ENCODE peak calls at places on chromosomes 3 and 15, in five cellular contexts. T is GM12878, F is A549, X is HepG2, C is K562. S is an unnamed sample.

GRCh38 chr3:102092617-102093466 is 243.5 kb downstream of the NFKBIZ start:
- DNase-seq in X (no peak), F (no peak), T (no peak), C (no peak), S (peak; percentile 83)

GRCh38 chr15:90871716-90872480 is 3.5 kb downstream of the FURIN start:
- DNase-seq in T (no peak), X (no peak), F (no peak), C (peak; percentile 62), S (peak; percentile 30)

GRCh38 chr15:56901931-56902330 is 16.5 kb upstream of the TCF12 start:
- DNase-seq in X (no peak), T (no peak), C (no peak), F (no peak), S (no peak)

GRCh38 chr15:78714890-78715289 is 73.9 kb upstream of the CHRNB4 start:
- DNase-seq in F (no peak), X (peak; percentile 38), T (no peak), C (peak; percentile 57), S (no peak)

GRCh38 chr15:66996099-66996498 is 69.3 kb upstream of the SMAD3 start:
- DNase-seq in F (no peak), T (no peak), X (no peak), C (no peak), S (no peak)

GRCh38 chr15:37995461-37996347 is 61.3 kb downstream of the TMCO5A start:
- DNase-seq in C (peak; percentile 41), X (peak; percentile 18), T (peak; percentile 26), F (no peak), S (peak; percentile 58)

GRCh38 chr3:104396974-104397669 is 969.6 kb upstream of the ALCAM start:
- DNase-seq in C (no peak), F (no peak), T (no peak), X (no peak), S (no peak)

GRCh38 chr15:68581725-68582124 is 2.9 kb downstream of the CORO2B start:
- DNase-seq in X (no peak), C (no peak), F (no peak), T (no peak), S (no peak)

GRCh38 chr3:114650808-114651207 is 357.0 kb downstream of the TIGIT start:
- DNase-seq in F (no peak), T (no peak), C (no peak), X (peak; percentile 1), S (peak; percentile 30)

GRCh38 chr3:127720161-127720823 is 47.5 kb downstream of the ABTB1 start:
- DNase-seq in C (no peak), T (no peak), X (no peak), F (no peak), S (no peak)

GRCh38 chr3:152474585-152474984 is 205.9 kb downstream of the MBNL1 start:
- DNase-seq in X (peak; percentile 29), C (peak; percentile 64), T (peak; percentile 60), F (peak; percentile 16), S (peak; percentile 63)

GRCh38 chr3:23094890-23095462 is 108.2 kb upstream of the UBE2E2 start:
- DNase-seq in X (peak; percentile 28), F (peak; percentile 68), T (no peak), C (no peak), S (peak; percentile 70)

GRCh38 chr3:186152361-186152798 is 43.5 kb upstream of the ETV5 start:
- DNase-seq in C (no peak), T (peak; percentile 7), F (no peak), X (no peak), S (no peak)

GRCh38 chr15:38050529-38050928 is 116.1 kb downstream of the TMCO5A start:
- DNase-seq in C (no peak), X (no peak), T (no peak), F (no peak), S (peak; percentile 77)

GRCh38 chr3:147113293-147114045 is 292.9 kb downstream of the ZIC4 start:
- DNase-seq in C (no peak), F (no peak), T (no peak), X (no peak), S (no peak)

GRCh38 chr15:23564798-23565394 is 578 bp upstream of the MKRN3 start:
- DNase-seq in T (no peak), X (no peak), C (peak; percentile 46), F (no peak), S (peak; percentile 1)

GRCh38 chr15:70142322-70143191 is 44.8 kb upstream of the TLE3 start:
- DNase-seq in F (no peak), T (no peak), X (no peak), C (peak; percentile 12), S (peak; percentile 75)

GRCh38 chr15:32855942-32856341 is 138.1 kb downstream of the GREM1 start:
- DNase-seq in F (peak; percentile 65), T (no peak), X (peak; percentile 81), C (no peak), S (peak; percentile 94)

GRCh38 chr15:91855684-91856553 is 2.4 kb downstream of the SLCO3A1 start:
- DNase-seq in F (peak; percentile 73), C (no peak), T (peak; percentile 33), X (peak; percentile 3), S (no peak)

GRCh38 chr15:75809986-75810750 is 33.1 kb upstream of the UBE2Q2 start:
- DNase-seq in X (peak; percentile 44), F (peak; percentile 65), T (no peak), C (peak; percentile 59), S (peak; percentile 37)

GRCh38 chr15:41490355-41490754 is 3.3 kb upstream of the ITPKA start:
- DNase-seq in C (peak; percentile 62), T (peak; percentile 56), X (peak; percentile 46), F (peak; percentile 54), S (peak; percentile 85)
- H3K4me2 ChIP-seq in C (no peak overlapping the region), T (peak overlapping the region; percentile 35), X (no peak overlapping the region), F (peak overlapping the region; percentile 42), S (no peak overlapping the region)

GRCh38 chr3:61564405-61565059 is 3.2 kb downstream of the PTPRG start:
- DNase-seq in F (no peak), C (no peak), T (no peak), X (no peak), S (peak; percentile 74)
- TF ChIP-seq MYC in F (no peak), C (no peak), T (no peak), X (no peak), S (no peak)

GRCh38 chr3:65908588-65908987 is 130.1 kb downstream of the MAGI1 start:
- DNase-seq in F (no peak), X (no peak), C (no peak), T (no peak), S (no peak)

GRCh38 chr3:65915477-65915876 is 123.2 kb downstream of the MAGI1 start:
- DNase-seq in T (no peak), C (no peak), X (no peak), F (no peak), S (peak; percentile 81)

GRCh38 chr3:65914740-65915366 is 123.9 kb downstream of the MAGI1 start:
- DNase-seq in T (no peak), X (no peak), F (no peak), C (no peak), S (peak; percentile 17)

GRCh38 chr3:65914032-65914739 is 124.5 kb downstream of the MAGI1 start:
- DNase-seq in X (no peak), F (no peak), T (no peak), C (no peak), S (peak; percentile 34)

GRCh38 chr3:65912647-65913046 is 126.1 kb downstream of the MAGI1 start:
- DNase-seq in C (no peak), F (no peak), T (no peak), X (no peak), S (no peak)
- H3K4me2 ChIP-seq in C (no peak overlapping the region), F (no peak overlapping the region), T (no peak overlapping the region), X (no peak overlapping the region), S (no peak overlapping the region)

GRCh38 chr3:165390171-165390570 is 194.0 kb upstream of the SLITRK3 start:
- DNase-seq in X (no peak), T (no peak), C (no peak), F (no peak), S (no peak)
- TF ChIP-seq MYC in X (no peak), T (no peak), C (no peak), F (no peak), S (no peak)

GRCh38 chr15:74417670-74418069 is 16.1 kb downstream of the SEMA7A start:
- DNase-seq in T (no peak), X (no peak), C (no peak), F (no peak), S (no peak)
- H3K4me2 ChIP-seq in T (no peak overlapping the region), X (no peak overlapping the region), C (no peak overlapping the region), F (no peak overlapping the region), S (no peak overlapping the region)

GRCh38 chr3:52436500-52437106 is 8.3 kb downstream of the SEMA3G start:
- DNase-seq in F (no peak), T (no peak), X (no peak), C (no peak), S (no peak)
- TF ChIP-seq MYC in F (no peak), T (no peak), X (no peak), C (no peak), S (no peak)

S was measured in endothelial cell of umbilical vein.